ENCODE peak calls at places on chromosomes 5 and 9, in four cellular contexts. X, N, Y and V are unnamed samples.

GRCh38 chr5:178331491-178331981 is 98.9 kb upstream of the PHYKPL start:
- DNase-seq in X (peak; percentile 53), N (peak; percentile 79), Y (no peak), V (peak; percentile 52)

GRCh38 chr5:92909545-92909962 is 671.5 kb downstream of the NR2F1-AS1 start:
- DNase-seq in Y (peak; percentile 28), X (no peak), N (peak; percentile 14), V (no peak)

GRCh38 chr9:129102791-129103594 is 7.6 kb downstream of the CRAT start:
- DNase-seq in N (peak; percentile 72), Y (peak; percentile 50), X (peak; percentile 54), V (peak; percentile 86)

GRCh38 chr5:65142007-65142406 is 339.7 kb downstream of the ADAMTS6 start:
- DNase-seq in X (no peak), Y (no peak), N (no peak), V (no peak)

GRCh38 chr9:70491798-70492736 is 77.6 kb upstream of the KLF9 start:
- DNase-seq in X (no peak), Y (no peak), N (no peak), V (no peak)

GRCh38 chr9:112404367-112404979 is 24.6 kb downstream of the HSDL2 start:
- DNase-seq in N (no peak), Y (no peak), X (no peak), V (no peak)

GRCh38 chr9:83005963-83006362 is 57.0 kb downstream of the RASEF start:
- DNase-seq in Y (no peak), N (no peak), X (no peak), V (no peak)

GRCh38 chr5:178583279-178583678 is 6.9 kb downstream of the COL23A1 start:
- DNase-seq in X (no peak), N (no peak), Y (no peak), V (no peak)

GRCh38 chr5:66718374-66718977 is 122.3 kb downstream of the MAST4 start:
- DNase-seq in N (no peak), Y (no peak), X (no peak), V (no peak)

GRCh38 chr9:84935528-84936117 is 266.1 kb downstream of the NTRK2 start:
- DNase-seq in X (no peak), N (no peak), Y (no peak), V (no peak)

GRCh38 chr5:76622973-76623596 is at the start of gene F2RL2:
- DNase-seq in N (no peak), Y (no peak), X (no peak), V (peak; percentile 67)

GRCh38 chr5:2995035-2995434 is 243.6 kb upstream of the IRX2 start:
- DNase-seq in Y (no peak), X (no peak), N (no peak), V (no peak)

GRCh38 chr5:39650234-39650816 is 225.5 kb upstream of the DAB2 start:
- DNase-seq in Y (no peak), N (no peak), X (no peak), V (peak; percentile 11)

GRCh38 chr5:140175367-140176027 is 509 bp downstream of the CYSTM1 start:
- DNase-seq in N (peak; percentile 83), X (peak; percentile 77), Y (peak; percentile 78), V (peak; percentile 65)

GRCh38 chr5:133869675-133869978 is 98.8 kb downstream of the C5orf15 start:
- DNase-seq in X (no peak), Y (no peak), N (peak; percentile 46), V (no peak)

GRCh38 chr9:4986291-4986690 is 1.2 kb downstream of the JAK2 start:
- DNase-seq in X (no peak), Y (no peak), N (no peak), V (no peak)

DNA sequence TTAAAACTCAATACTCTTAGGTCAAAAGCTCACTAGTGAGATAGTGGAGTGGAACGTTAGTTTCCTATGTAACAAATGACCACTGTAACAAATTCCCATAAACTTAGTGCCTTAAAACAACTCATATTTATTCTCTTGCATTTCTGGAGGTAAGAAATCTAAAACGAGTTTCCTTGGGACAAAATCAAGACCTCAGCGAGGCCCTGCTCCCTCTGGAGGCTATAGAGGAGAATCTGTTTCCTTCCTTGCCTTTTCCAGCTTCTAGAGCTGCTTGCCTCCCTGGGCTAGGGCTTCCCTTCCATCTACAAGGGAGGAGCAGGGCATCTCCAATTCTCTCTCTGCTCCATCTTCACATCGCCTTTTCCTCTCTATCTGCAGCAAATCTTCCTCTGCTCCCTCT is 32.0 kb downstream of the SEMA5A start:
- DNase-seq in Y (no peak), N (no peak), X (no peak), V (peak; percentile 14)
- TF ChIP-seq CTCF in Y (no peak), N (peak; percentile 34), X (no peak), V (peak; percentile 5)

GRCh38 chr5:108579236-108579635 is 168.5 kb upstream of the FER start:
- DNase-seq in X (no peak), N (no peak), Y (no peak), V (no peak)
- TF ChIP-seq CTCF in X (no peak), N (no peak), Y (no peak), V (no peak)

GRCh38 chr5:137199201-137199600 is 299.9 kb downstream of the SPOCK1 start:
- DNase-seq in N (no peak), Y (no peak), X (no peak), V (no peak)

GRCh38 chr5:137199966-137200365 is 299.2 kb downstream of the SPOCK1 start:
- DNase-seq in Y (no peak), N (no peak), X (no peak), V (peak; percentile 24)

GRCh38 chr5:137200906-137201305 is 298.2 kb downstream of the SPOCK1 start:
- DNase-seq in X (no peak), N (no peak), Y (no peak), V (no peak)

GRCh38 chr5:137203011-137203632 is 296.0 kb downstream of the SPOCK1 start:
- DNase-seq in X (no peak), N (no peak), Y (no peak), V (no peak)

GRCh38 chr5:137201876-137202275 is 297.2 kb downstream of the SPOCK1 start:
- DNase-seq in N (no peak), X (no peak), Y (no peak), V (peak; percentile 69)
- TF ChIP-seq CTCF in N (peak; percentile 52), X (no peak), Y (no peak), V (no peak)

GRCh38 chr5:14206028-14206725 is 63.0 kb downstream of the TRIO start:
- DNase-seq in X (no peak), N (no peak), Y (no peak), V (no peak)

GRCh38 chr5:14210729-14211128 is 67.6 kb downstream of the TRIO start:
- DNase-seq in Y (no peak), X (no peak), N (no peak), V (no peak)

GRCh38 chr5:14209836-14210235 is 66.7 kb downstream of the TRIO start:
- DNase-seq in X (no peak), N (no peak), Y (no peak), V (no peak)

GRCh38 chr5:14209222-14209822 is 66.2 kb downstream of the TRIO start:
- DNase-seq in X (no peak), N (no peak), Y (no peak), V (no peak)

DNA sequence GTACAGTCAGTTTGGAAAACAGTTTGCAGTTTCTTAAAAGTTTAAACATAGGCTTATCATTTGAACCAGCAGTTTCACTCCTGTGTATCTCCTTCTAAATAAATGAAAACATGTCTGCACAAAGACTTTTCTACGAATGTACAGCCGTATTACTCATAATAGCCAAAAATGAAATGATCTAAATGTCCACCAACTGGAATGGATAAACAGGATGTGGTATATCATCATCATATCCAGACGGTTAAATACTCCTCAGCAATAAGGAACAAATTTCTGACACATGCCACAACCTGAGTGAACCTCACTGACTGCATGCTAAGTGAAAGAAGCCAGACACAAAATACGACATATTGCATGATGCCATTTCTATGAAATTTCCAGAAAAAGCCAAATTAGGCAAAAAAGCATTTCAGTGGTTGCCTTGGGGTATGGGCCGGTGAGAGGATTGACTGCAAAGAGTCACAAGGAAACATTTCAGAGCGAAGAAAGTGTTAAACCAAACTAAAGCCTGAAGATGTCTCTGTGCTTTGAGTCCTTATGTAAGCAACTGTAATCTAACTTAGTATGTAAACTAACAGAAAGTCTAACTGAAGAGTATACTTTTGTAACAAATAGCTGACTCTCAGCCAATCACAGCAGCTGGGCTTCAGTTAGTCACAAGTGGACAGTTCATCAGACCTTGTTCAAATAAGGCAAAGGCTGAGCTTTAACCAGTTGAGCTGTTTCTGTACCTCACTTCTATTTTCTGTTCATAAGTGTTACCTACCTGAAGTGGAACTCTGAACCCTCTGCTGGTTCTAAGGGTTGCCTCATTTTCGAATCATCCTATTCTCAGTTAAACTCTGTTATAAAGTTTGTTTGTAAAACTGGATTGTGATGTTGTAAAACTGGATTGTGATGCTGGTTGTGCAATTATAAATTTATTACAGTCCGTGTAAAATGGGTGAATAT is 65.2 kb downstream of the TRIO start:
- DNase-seq in N (no peak), Y (no peak), X (peak; percentile 73), V (peak; percentile 58)
- TF ChIP-seq CTCF in N (no peak), Y (no peak), X (no peak), V (no peak)

GRCh38 chr5:78677777-78678668 is 29.5 kb upstream of the LHFPL2 start:
- DNase-seq in Y (peak; percentile 57), N (peak; percentile 60), X (peak; percentile 50), V (peak; percentile 77)
- TF ChIP-seq CTCF in Y (no peak), N (no peak), X (no peak), V (no peak)

DNA sequence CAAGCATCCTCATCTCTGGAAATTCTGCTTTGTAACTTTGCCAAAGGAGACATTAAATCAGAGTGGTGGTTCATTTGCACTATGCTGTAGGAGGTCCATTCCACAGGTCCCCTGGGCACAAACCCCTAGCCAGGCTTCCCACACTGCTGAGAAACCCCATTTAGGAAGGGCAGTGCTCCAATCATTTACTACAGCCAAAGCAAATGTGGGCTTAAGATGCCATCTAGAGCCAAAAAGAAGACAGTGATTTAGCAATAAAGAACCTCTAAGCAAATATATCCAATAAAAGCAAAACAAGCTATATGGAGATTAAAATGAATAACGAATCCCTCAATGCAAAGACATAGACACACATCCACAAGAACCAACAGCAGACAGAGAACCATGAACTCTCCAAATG is 129.0 kb upstream of the ALDH1B1 start:
- DNase-seq in N (no peak), X (no peak), Y (peak; percentile 1), V (peak; percentile 43)
- TF ChIP-seq CTCF in N (peak; percentile 49), X (no peak), Y (no peak), V (peak; percentile 48)

GRCh38 chr9:94623253-94623652 is 16.1 kb downstream of the FBP1 start:
- DNase-seq in X (peak; percentile 82), N (peak; percentile 67), Y (peak; percentile 56), V (peak; percentile 31)
- TF ChIP-seq CTCF in X (peak; percentile 41), N (peak; percentile 45), Y (peak; percentile 29), V (no peak)